ENCODE peak calls at places on chromosomes 12 and 14, in ten cellular contexts. L is LoVo; S is foreskin keratinocyte; U is CD4-positive, alpha-beta memory T cell; V is activated T-cell treated with anti-CD3 and anti-CD28 coated beads for 48 hours; D is AG09319; G is GM04504; I is central memory CD8-positive, alpha-beta T cell; Z is GM19239; W is HFF-Myc. Y is an unnamed sample.
A peak's percentile ranks its signal among the peaks of the same experiment; 100 is the strongest.

GRCh38 chr14:93748208-93749080 is 39.8 kb downstream of the PRIMA1 start:
- DNase-seq in L (no peak), S (no peak), U (no peak), V (no peak), D (no peak), G (no peak), I (no peak), Z (no peak), W (no peak), Y (no peak)

GRCh38 chr12:54273981-54274380 is 5.9 kb downstream of the CBX5 start:
- DNase-seq in L (no peak), S (no peak), U (no peak), V (no peak), D (no peak), G (no peak), I (no peak), Z (no peak), W (no peak), Y (no peak)

GRCh38 chr12:95648990-95649791 is 97.9 kb upstream of the USP44 start:
- DNase-seq in L (peak; percentile 93), S (peak; percentile 99), U (no peak), V (no peak), D (no peak), G (peak; percentile 80), I (no peak), Z (no peak), W (no peak), Y (no peak)

GRCh38 chr12:96571101-96571862 is 81.9 kb downstream of the CFAP54 start:
- DNase-seq in L (no peak), S (peak; percentile 7), U (no peak), V (no peak), D (no peak), G (no peak), I (no peak), Z (no peak), W (no peak), Y (no peak)

GRCh38 chr12:11863478-11863906 is 207.2 kb upstream of the BCL2L14 start:
- DNase-seq in L (no peak), S (no peak), U (no peak), V (no peak), D (no peak), G (no peak), I (no peak), Z (no peak), W (no peak), Y (no peak)

GRCh38 chr12:6452908-6453630 is 1.2 kb downstream of the TAPBPL start:
- DNase-seq in L (no peak), S (peak; percentile 9), U (no peak), V (no peak), D (no peak), G (no peak), I (no peak), Z (no peak), W (no peak), Y (no peak)

GRCh38 chr12:53205747-53206146 is 1.3 kb downstream of the ITGB7 start:
- DNase-seq in L (no peak), S (peak; percentile 58), U (no peak), V (peak; percentile 75), D (no peak), G (peak; percentile 70), I (no peak), Z (peak; percentile 56), W (no peak), Y (no peak)

GRCh38 chr12:1500095-1500801 is 94.1 kb downstream of the FBXL14 start:
- DNase-seq in L (peak; percentile 18), S (no peak), U (no peak), V (no peak), D (peak; percentile 27), G (peak; percentile 89), I (no peak), Z (no peak), W (no peak), Y (no peak)

GRCh38 chr14:101704140-101704539 is 57.4 kb upstream of the PPP2R5C start:
- DNase-seq in L (no peak), S (no peak), U (peak; percentile 53), V (no peak), D (no peak), G (no peak), I (no peak), Z (no peak), W (no peak), Y (no peak)

GRCh38 chr14:32259368-32260013 is 56.4 kb upstream of the RNU6-8 start:
- DNase-seq in L (peak; percentile 86), S (peak; percentile 89), U (no peak), V (no peak), D (peak; percentile 11), G (peak; percentile 17), I (no peak), Z (no peak), W (peak; percentile 80), Y (no peak)

GRCh38 chr12:126772171-126772864 is 1494.7 kb upstream of the TMEM132C start:
- DNase-seq in L (peak; percentile 92), S (peak; percentile 25), U (peak; percentile 84), V (peak; percentile 4), D (peak; percentile 27), G (no peak), I (peak; percentile 57), Z (no peak), W (peak; percentile 10), Y (no peak)

GRCh38 chr12:31582155-31582554 is 8.8 kb downstream of the DENND5B start:
- DNase-seq in L (no peak), S (peak; percentile 81), U (no peak), V (no peak), D (no peak), G (no peak), I (no peak), Z (no peak), W (no peak), Y (no peak)

GRCh38 chr12:117564885-117565284 is 203.5 kb upstream of the NOS1 start:
- DNase-seq in L (no peak), S (no peak), U (no peak), V (no peak), D (no peak), G (no peak), I (no peak), Z (no peak), W (no peak), Y (peak; percentile 4)

GRCh38 chr12:100185361-100185894 is 15.2 kb upstream of the ACTR6 start:
- DNase-seq in L (no peak), S (no peak), U (no peak), V (peak; percentile 10), D (no peak), G (no peak), I (no peak), Z (no peak), W (no peak), Y (no peak)

GRCh38 chr12:26748741-26749431 is 84.1 kb downstream of the ITPR2 start:
- DNase-seq in L (peak; percentile 45), S (peak; percentile 86), U (no peak), V (no peak), D (peak; percentile 18), G (peak; percentile 13), I (no peak), Z (no peak), W (no peak), Y (no peak)

GRCh38 chr14:75258079-75258802 is 20.4 kb upstream of the FOS start:
- DNase-seq in L (no peak), S (no peak), U (no peak), V (no peak), D (peak; percentile 82), G (peak; percentile 76), I (no peak), Z (no peak), W (no peak), Y (no peak)

GRCh38 chr12:20390846-20391245 is 22.5 kb downstream of the PDE3A start:
- DNase-seq in L (no peak), S (no peak), U (no peak), V (no peak), D (no peak), G (no peak), I (no peak), Z (no peak), W (no peak), Y (no peak)

GRCh38 chr14:54730156-54730961 is 163.4 kb downstream of the SAMD4A start:
- DNase-seq in L (no peak), S (no peak), U (peak; percentile 8), V (no peak), D (peak; percentile 73), G (peak; percentile 91), I (no peak), Z (peak; percentile 41), W (peak; percentile 96), Y (no peak)

GRCh38 chr12:18430425-18431048 is 169.2 kb downstream of the PIK3C2G start:
- DNase-seq in L (peak; percentile 31), S (peak; percentile 28), U (no peak), V (no peak), D (peak; percentile 37), G (peak; percentile 37), I (no peak), Z (no peak), W (peak; percentile 21), Y (peak; percentile 50)

GRCh38 chr14:34081126-34081575 is 130.3 kb upstream of the EGLN3 start:
- DNase-seq in L (no peak), S (peak; percentile 39), U (no peak), V (no peak), D (peak; percentile 4), G (no peak), I (no peak), Z (no peak), W (peak; percentile 75), Y (no peak)

GRCh38 chr14:24430682-24431568 is 1.2 kb downstream of the KHNYN start:
- DNase-seq in L (no peak), S (peak; percentile 51), U (peak; percentile 69), V (peak; percentile 64), D (peak; percentile 52), G (no peak), I (peak; percentile 48), Z (peak; percentile 50), W (no peak), Y (no peak)

GRCh38 chr14:72433511-72433910 is 460.4 kb downstream of the DPF3 start:
- DNase-seq in L (peak; percentile 9), S (no peak), U (no peak), V (no peak), D (no peak), G (no peak), I (no peak), Z (no peak), W (no peak), Y (no peak)

GRCh38 chr12:18171571-18171970 is 81.6 kb upstream of the RERGL start:
- DNase-seq in L (no peak), S (peak; percentile 51), U (no peak), V (no peak), D (no peak), G (no peak), I (no peak), Z (no peak), W (no peak), Y (no peak)

GRCh38 chr14:78595797-78596196 is 425.6 kb downstream of the NRXN3 start:
- DNase-seq in L (no peak), S (no peak), U (no peak), V (no peak), D (no peak), G (no peak), I (no peak), Z (no peak), W (no peak), Y (peak; percentile 5)

GRCh38 chr12:100375023-100375737 is 18.3 kb downstream of the SLC17A8 start:
- DNase-seq in L (no peak), S (no peak), U (no peak), V (no peak), D (peak; percentile 4), G (peak; percentile 55), I (no peak), Z (no peak), W (no peak), Y (no peak)

GRCh38 chr14:60067911-60068310 is 23.8 kb upstream of the PCNX4 start:
- DNase-seq in L (no peak), S (no peak), U (no peak), V (no peak), D (no peak), G (no peak), I (no peak), Z (no peak), W (no peak), Y (no peak)

GRCh38 chr14:68790656-68791077 is 2.2 kb downstream of the ZFP36L1 start:
- DNase-seq in L (no peak), S (no peak), U (peak; percentile 52), V (peak; percentile 70), D (no peak), G (no peak), I (no peak), Z (no peak), W (no peak), Y (no peak)

GRCh38 chr12:49543914-49544815 is 5.3 kb downstream of the KCNH3 start:
- DNase-seq in L (no peak), S (no peak), U (no peak), V (no peak), D (no peak), G (no peak), I (no peak), Z (no peak), W (no peak), Y (no peak)

Y was measured in neural crest cell.